ENCODE peak calls at places on chromosomes 13 and 19, in ten cellular contexts. Q is NCI-H345; V is A549; I is skeletal muscle cell; Z is stimulated activated CD4-positive, alpha-beta T cell treated with anti-CD3 and anti-CD28 coated beads, Interleukin-1b, Interleukin-23, amount 100 ng/mL, for 1 hour; U is EH; R is kidney tubule cell; L is neuronal stem cell; W is NCI-H2081; K is HT-29. C is an unnamed sample.

GRCh38 chr19:1473056-1473400 is 6.0 kb downstream of the C19orf25 start:
- DNase-seq in K (no peak), Q (no peak), R (no peak), U (no peak), W (no peak), I (no peak), V (no peak), Z (no peak), L (no peak), C (no peak)

GRCh38 chr19:1646149-1646930 is 6.1 kb downstream of the TCF3 start:
- DNase-seq in I (no peak), W (no peak), L (no peak), K (no peak), Q (no peak), R (no peak), V (no peak), U (no peak), Z (no peak), C (no peak)

GRCh38 chr19:45972944-45973525 is 630 bp downstream of the NOVA2 start:
- DNase-seq in Q (no peak), R (no peak), K (no peak), U (no peak), L (no peak), Z (no peak), I (no peak), W (no peak), V (no peak), C (no peak)

GRCh38 chr19:51366999-51367564 is 894 bp upstream of the ETFB start:
- DNase-seq in Q (no peak), W (no peak), V (no peak), L (no peak), K (no peak), I (no peak), Z (no peak), R (no peak), U (no peak), C (no peak)

GRCh38 chr13:30043631-30043925 is 193.2 kb upstream of the UBL3 start:
- DNase-seq in L (no peak), V (no peak), K (no peak), I (no peak), U (no peak), Q (no peak), W (no peak), R (peak), Z (no peak), C (peak)

GRCh38 chr13:86741762-86742285 is 929.3 kb upstream of the SLITRK5 start:
- DNase-seq in Q (no peak), R (no peak), I (no peak), Z (no peak), U (no peak), W (peak), K (no peak), L (no peak), V (no peak), C (no peak)

GRCh38 chr13:45847554-45848224 is 3.9 kb downstream of the SIAH3 start:
- DNase-seq in L (no peak), K (peak), Q (peak), I (no peak), R (peak), V (no peak), W (no peak), Z (peak), U (no peak), C (no peak)

GRCh38 chr19:12202250-12202649 is 39.4 kb downstream of the ZNF136 start:
- DNase-seq in V (no peak), R (no peak), I (no peak), W (no peak), K (peak), Q (no peak), Z (peak), U (no peak), L (no peak), C (no peak)

GRCh38 chr19:31834070-31834469 is 484.8 kb upstream of the TSHZ3 start:
- DNase-seq in U (no peak), Z (no peak), L (no peak), V (no peak), Q (no peak), K (no peak), W (no peak), I (no peak), R (no peak), C (no peak)